ENCODE peak calls at places on chromosomes 2 and 18, in five cellular contexts. One of them, this sample, is unnamed.

GRCh38 chr2:106168657-106169056 is 25.4 kb downstream of the UXS1 start:
- ATAC-seq in HCT116: no peak
- ATAC-seq in HepG2: no peak
- ATAC-seq in A549: no peak
- ATAC-seq in body of pancreas: no peak
- ATAC-seq in this sample: no peak

GRCh38 chr2:208406474-208407451 is at the start of gene PTH2R:
- ATAC-seq in body of pancreas: peak; percentile 75
- ATAC-seq in HepG2: peak; percentile 70
- ATAC-seq in HCT116: no peak
- ATAC-seq in A549: peak; percentile 50
- ATAC-seq in this sample: no peak

GRCh38 chr2:60819155-60819862 is 62.1 kb upstream of the REL start:
- ATAC-seq in body of pancreas: no peak
- ATAC-seq in HepG2: peak; percentile 21
- ATAC-seq in HCT116: no peak
- ATAC-seq in A549: no peak
- ATAC-seq in this sample: no peak

GRCh38 chr2:111903516-111903915 is 5.1 kb downstream of the MERTK start:
- ATAC-seq in HepG2: no peak
- ATAC-seq in HCT116: no peak
- ATAC-seq in body of pancreas: no peak
- ATAC-seq in A549: no peak
- ATAC-seq in this sample: no peak

GRCh38 chr18:21393986-21394385 is 152.0 kb downstream of the GREB1L start:
- ATAC-seq in HepG2: no peak
- ATAC-seq in body of pancreas: no peak
- ATAC-seq in A549: no peak
- ATAC-seq in HCT116: no peak
- ATAC-seq in this sample: no peak

GRCh38 chr18:53422896-53423295 is 801.6 kb downstream of the MBD2 start:
- ATAC-seq in HepG2: no peak
- ATAC-seq in HCT116: no peak
- ATAC-seq in body of pancreas: no peak
- ATAC-seq in A549: no peak
- ATAC-seq in this sample: no peak

GRCh38 chr2:75290600-75291140 is 91.3 kb upstream of the TACR1 start:
- ATAC-seq in HepG2: peak; percentile 80
- ATAC-seq in body of pancreas: no peak
- ATAC-seq in A549: peak; percentile 72
- ATAC-seq in HCT116: no peak
- ATAC-seq in this sample: no peak

GRCh38 chr2:203603451-203604389 is 68.6 kb upstream of the RAPH1 start:
- ATAC-seq in body of pancreas: no peak
- ATAC-seq in A549: no peak
- ATAC-seq in HepG2: no peak
- ATAC-seq in HCT116: no peak
- ATAC-seq in this sample: no peak

GRCh38 chr2:16537347-16537746 is 128.3 kb downstream of the CYRIA start:
- ATAC-seq in body of pancreas: no peak
- ATAC-seq in HepG2: no peak
- ATAC-seq in A549: no peak
- ATAC-seq in HCT116: no peak
- ATAC-seq in this sample: no peak

GRCh38 chr2:86441789-86442641 is 844 bp downstream of the KDM3A start:
- ATAC-seq in HepG2: peak; percentile 8
- ATAC-seq in body of pancreas: peak; percentile 4
- ATAC-seq in HCT116: peak; percentile 24
- ATAC-seq in A549: peak; percentile 41
- ATAC-seq in this sample: peak; percentile 2

GRCh38 chr18:7592305-7593071 is 25.4 kb downstream of the PTPRM start:
- ATAC-seq in A549: peak; percentile 66
- ATAC-seq in body of pancreas: no peak
- ATAC-seq in HepG2: peak; percentile 93
- ATAC-seq in HCT116: peak; percentile 36
- ATAC-seq in this sample: no peak

GRCh38 chr2:207276248-207276647 is 110.5 kb upstream of the KLF7 start:
- ATAC-seq in HCT116: no peak
- ATAC-seq in A549: no peak
- ATAC-seq in body of pancreas: no peak
- ATAC-seq in HepG2: no peak
- ATAC-seq in this sample: no peak

GRCh38 chr2:157312866-157313486 is 12.6 kb downstream of the ERMN start:
- ATAC-seq in HCT116: no peak
- ATAC-seq in A549: no peak
- ATAC-seq in body of pancreas: no peak
- ATAC-seq in HepG2: no peak
- ATAC-seq in this sample: no peak

GRCh38 chr2:240642061-240642805 is 17.0 kb downstream of the GPR35 start:
- ATAC-seq in HepG2: peak; percentile 6
- ATAC-seq in HCT116: no peak
- ATAC-seq in body of pancreas: no peak
- ATAC-seq in A549: no peak
- ATAC-seq in this sample: no peak

GRCh38 chr2:241437148-241437547 is 71.2 kb downstream of the STK25 start:
- ATAC-seq in HepG2: no peak
- ATAC-seq in A549: no peak
- ATAC-seq in body of pancreas: no peak
- ATAC-seq in HCT116: no peak
- ATAC-seq in this sample: no peak

GRCh38 chr18:62387257-62387656 is 62.1 kb downstream of the TNFRSF11A start:
- ATAC-seq in A549: no peak
- ATAC-seq in HCT116: no peak
- ATAC-seq in HepG2: no peak
- ATAC-seq in body of pancreas: no peak
- ATAC-seq in this sample: no peak

GRCh38 chr2:14524803-14525080 is 107.8 kb upstream of the LRATD1 start:
- ATAC-seq in HepG2: no peak
- ATAC-seq in HCT116: no peak
- ATAC-seq in A549: no peak
- ATAC-seq in body of pancreas: no peak
- ATAC-seq in this sample: no peak

GRCh38 chr2:20382965-20383800 is 32.5 kb upstream of the PUM2 start:
- ATAC-seq in HCT116: no peak
- ATAC-seq in HepG2: no peak
- ATAC-seq in body of pancreas: no peak
- ATAC-seq in A549: no peak
- ATAC-seq in this sample: no peak

GRCh38 chr2:228181098-228182019 is at the start of gene SPHKAP:
- ATAC-seq in HepG2: peak; percentile 31
- ATAC-seq in HCT116: no peak
- ATAC-seq in body of pancreas: no peak
- ATAC-seq in A549: peak; percentile 62
- ATAC-seq in this sample: no peak

GRCh38 chr2:37317746-37318145 is 6.9 kb downstream of the PRKD3 start:
- ATAC-seq in A549: no peak
- ATAC-seq in HCT116: no peak
- ATAC-seq in body of pancreas: no peak
- ATAC-seq in HepG2: no peak
- ATAC-seq in this sample: no peak

GRCh38 chr2:200795044-200795443 is 16.7 kb upstream of the BZW1 start:
- ATAC-seq in HCT116: peak; percentile 53
- ATAC-seq in body of pancreas: no peak
- ATAC-seq in A549: peak; percentile 71
- ATAC-seq in HepG2: peak; percentile 71
- ATAC-seq in this sample: peak; percentile 80

GRCh38 chr18:11533942-11534496 is 75.4 kb upstream of the SLC35G4 start:
- ATAC-seq in HepG2: peak; percentile 75
- ATAC-seq in A549: no peak
- ATAC-seq in body of pancreas: no peak
- ATAC-seq in HCT116: no peak
- ATAC-seq in this sample: no peak

GRCh38 chr2:18456026-18456425 is 104.4 kb downstream of the RDH14 start:
- ATAC-seq in HCT116: no peak
- ATAC-seq in HepG2: no peak
- ATAC-seq in body of pancreas: no peak
- ATAC-seq in A549: peak; percentile 30
- ATAC-seq in this sample: peak; percentile 61

DNA sequence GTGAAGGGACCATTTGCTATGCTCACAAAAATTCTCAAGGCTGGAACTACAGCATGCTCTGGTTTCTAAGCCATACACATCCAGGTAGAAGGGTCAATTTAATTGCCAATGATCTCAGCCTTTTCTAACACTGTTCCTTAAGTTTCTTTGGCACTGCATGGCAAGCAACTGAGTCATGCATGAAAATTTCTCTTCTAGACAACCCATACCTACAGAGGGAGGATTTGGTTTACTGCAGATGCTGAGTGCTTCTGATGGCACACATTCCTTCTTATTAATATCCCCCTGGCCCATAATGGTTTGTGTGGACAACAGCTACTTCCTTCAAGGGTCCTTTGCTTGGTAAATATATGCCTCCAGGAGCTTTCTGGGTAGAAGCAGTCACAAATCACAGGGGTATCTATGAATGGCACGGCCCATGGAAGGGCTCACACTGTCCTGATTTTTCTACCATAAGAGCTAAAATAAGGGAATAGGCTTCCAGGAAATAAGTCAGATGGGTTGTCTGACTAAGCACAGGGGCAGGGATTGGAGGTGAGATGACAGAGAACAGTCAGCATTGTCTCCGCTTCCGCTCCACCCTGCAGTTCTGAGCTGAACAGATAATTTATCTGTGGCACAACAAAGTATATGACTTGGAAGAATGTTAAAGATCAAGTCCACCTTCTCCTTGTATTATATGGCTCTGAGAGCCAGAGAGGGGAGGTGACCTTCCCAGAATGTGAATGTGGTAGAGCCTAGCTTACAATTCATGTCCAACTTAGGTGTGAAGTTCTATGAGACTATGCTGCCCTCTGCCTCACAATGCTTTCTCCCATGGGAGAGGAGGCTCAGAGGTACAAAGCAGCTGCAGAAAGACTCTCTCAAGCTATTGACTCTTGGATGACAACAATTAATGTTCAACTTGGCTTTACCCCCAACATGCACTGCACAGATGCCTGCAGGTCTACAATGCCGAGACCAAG is 199.2 kb upstream of the TNP1 start:
- ATAC-seq in body of pancreas: no peak
- ATAC-seq in HepG2: no peak
- ATAC-seq in HCT116: no peak
- ATAC-seq in A549: no peak
- ATAC-seq in this sample: no peak
- TF ChIP-seq POLR2A in body of pancreas: no peak
- TF ChIP-seq POLR2A in HepG2: no peak
- TF ChIP-seq POLR2A in HCT116: no peak
- TF ChIP-seq POLR2A in A549: no peak
- TF ChIP-seq POLR2A in this sample: no peak

GRCh38 chr2:45837812-45838341 is 186.4 kb downstream of the PRKCE start:
- ATAC-seq in body of pancreas: no peak
- ATAC-seq in HepG2: no peak
- ATAC-seq in HCT116: no peak
- ATAC-seq in A549: no peak
- ATAC-seq in this sample: no peak

GRCh38 chr2:45834372-45834771 is 182.9 kb downstream of the PRKCE start:
- ATAC-seq in HCT116: no peak
- ATAC-seq in HepG2: no peak
- ATAC-seq in A549: no peak
- ATAC-seq in body of pancreas: no peak
- ATAC-seq in this sample: no peak

GRCh38 chr2:45836316-45836715 is 184.8 kb downstream of the PRKCE start:
- ATAC-seq in HepG2: peak; percentile 28
- ATAC-seq in A549: no peak
- ATAC-seq in HCT116: no peak
- ATAC-seq in body of pancreas: no peak
- ATAC-seq in this sample: no peak

GRCh38 chr2:45834858-45835257 is 183.4 kb downstream of the PRKCE start:
- ATAC-seq in HepG2: no peak
- ATAC-seq in A549: no peak
- ATAC-seq in body of pancreas: no peak
- ATAC-seq in HCT116: no peak
- ATAC-seq in this sample: no peak

GRCh38 chr2:45836740-45837139 is 185.3 kb downstream of the PRKCE start:
- ATAC-seq in HCT116: no peak
- ATAC-seq in body of pancreas: no peak
- ATAC-seq in A549: no peak
- ATAC-seq in HepG2: no peak
- ATAC-seq in this sample: no peak
- TF ChIP-seq POLR2A in HCT116: no peak
- TF ChIP-seq POLR2A in body of pancreas: no peak
- TF ChIP-seq POLR2A in A549: no peak
- TF ChIP-seq POLR2A in HepG2: no peak
- TF ChIP-seq POLR2A in this sample: no peak

DNA sequence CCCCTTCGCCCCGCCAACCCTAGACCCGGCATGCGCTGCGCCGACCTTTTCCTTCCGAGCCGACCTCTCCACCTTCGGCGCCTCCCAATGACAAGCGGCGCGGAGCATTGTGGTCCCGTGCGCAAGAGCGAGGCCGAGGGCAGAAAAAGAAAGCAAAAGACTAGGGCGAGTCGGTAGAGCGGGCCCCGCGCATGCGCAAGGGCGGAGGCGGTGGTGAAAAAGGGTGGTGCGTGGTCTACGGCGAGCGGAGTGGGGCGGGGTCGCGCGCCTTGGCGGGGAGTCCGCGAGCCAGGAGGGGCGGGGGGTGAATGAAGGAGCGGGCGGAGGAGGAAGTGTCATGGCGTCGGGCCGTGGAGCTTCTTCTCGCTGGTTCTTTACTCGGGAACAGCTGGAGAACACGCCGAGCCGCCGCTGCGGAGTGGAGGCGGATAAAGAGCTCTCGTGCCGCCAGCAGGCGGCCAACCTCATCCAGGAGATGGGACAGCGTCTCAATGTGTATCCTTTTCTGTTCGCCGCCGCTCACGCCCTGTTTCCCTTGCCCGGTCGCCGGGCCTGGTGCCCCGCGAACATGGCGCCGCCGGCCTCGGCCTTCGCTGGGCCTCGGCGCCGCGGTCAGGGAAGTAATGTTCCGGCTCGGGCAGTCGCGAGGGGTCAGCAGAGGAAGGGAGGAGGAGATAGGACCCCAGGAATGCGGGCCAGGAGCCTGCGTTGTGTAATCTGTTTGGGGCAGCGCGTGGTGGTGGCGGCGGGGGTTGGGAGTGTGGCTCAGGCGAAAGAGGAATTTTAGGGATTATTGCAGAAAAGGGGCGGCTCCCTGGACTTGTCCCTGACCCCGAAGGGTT is at the start of gene CCNT2:
- ATAC-seq in HepG2: peak; percentile 88
- ATAC-seq in body of pancreas: peak; percentile 91
- ATAC-seq in HCT116: peak; percentile 86
- ATAC-seq in A549: peak; percentile 91
- ATAC-seq in this sample: peak; percentile 96
- TF ChIP-seq POLR2A in HepG2: peak; percentile 84
- TF ChIP-seq POLR2A in body of pancreas: peak; percentile 52
- TF ChIP-seq POLR2A in HCT116: peak; percentile 54
- TF ChIP-seq POLR2A in A549: peak; percentile 62
- TF ChIP-seq POLR2A in this sample: peak; percentile 39

DNA sequence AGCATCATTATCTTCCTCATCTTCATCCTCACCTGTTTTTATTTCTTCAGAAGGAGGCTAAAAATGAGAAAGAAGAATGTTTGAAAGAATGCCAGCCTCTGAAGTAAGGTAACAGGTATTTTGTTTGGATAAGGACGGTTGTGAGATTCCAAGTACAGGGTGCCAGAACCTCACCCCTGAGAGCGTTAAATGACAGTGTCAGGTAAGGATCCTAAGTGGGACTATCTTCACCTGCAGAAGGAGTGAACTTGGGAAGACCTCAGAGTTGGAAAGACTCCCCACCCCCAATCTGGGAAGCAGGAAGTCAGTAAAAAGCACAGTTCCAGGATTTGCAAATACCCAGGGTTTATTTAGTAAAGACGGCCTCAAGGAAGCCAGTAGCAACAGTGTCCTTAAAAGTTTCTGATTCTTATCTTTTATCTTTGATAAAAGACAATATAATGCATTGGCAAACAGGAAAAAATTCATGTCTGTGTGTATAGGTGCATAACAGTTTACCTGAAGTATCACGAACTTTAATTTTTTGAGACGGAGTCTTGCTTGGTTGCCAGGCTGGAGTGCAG is 52.3 kb downstream of the THOC1 start:
- ATAC-seq in body of pancreas: no peak
- ATAC-seq in HepG2: no peak
- ATAC-seq in A549: no peak
- ATAC-seq in HCT116: no peak
- ATAC-seq in this sample: no peak
- TF ChIP-seq POLR2A in body of pancreas: no peak
- TF ChIP-seq POLR2A in HepG2: no peak
- TF ChIP-seq POLR2A in A549: no peak
- TF ChIP-seq POLR2A in HCT116: no peak
- TF ChIP-seq POLR2A in this sample: no peak

This sample was measured in gastroesophageal sphincter.